ENCODE peak calls at places on chromosomes 2 and 18, in seven cellular contexts. Q is mesenchymal stem cell, A is Caco-2, G is fibroblast of lung, W is tibial artery, S is aorta, M is hepatocyte. F is an unnamed sample. For H3K27me3, the result is how much of the 10 kb centered on the place peaks cover.

GRCh38 chr2:143928184-143928583 is 591.7 kb downstream of the ZEB2 start:
- DNase-seq in Q (no peak), A (no peak), G (no peak), W (no peak), S (no peak), M (no peak), F (no peak)

GRCh38 chr18:54932472-54932871 is 26.8 kb downstream of the CCDC68 start:
- DNase-seq in Q (no peak), A (no peak), G (no peak), W (no peak), S (no peak), M (no peak), F (no peak)

GRCh38 chr18:6547476-6547875 is 132.8 kb upstream of the L3MBTL4 start:
- DNase-seq in Q (no peak), A (no peak), G (no peak), W (no peak), S (no peak), M (no peak), F (no peak)

GRCh38 chr2:42812899-42813479 is 20.6 kb upstream of the HAAO start:
- DNase-seq in Q (peak), A (no peak), G (peak), W (no peak), S (no peak), M (peak), F (no peak)

GRCh38 chr18:13823707-13824395 is at the start of gene MC5R:
- DNase-seq in Q (peak), A (no peak), G (peak), W (peak), S (peak), M (peak), F (peak)

GRCh38 chr2:239725551-239725890 is 299.6 kb downstream of the NDUFA10 start:
- DNase-seq in Q (no peak), A (no peak), G (no peak), W (peak), S (peak), M (no peak), F (no peak)

GRCh38 chr2:132256251-132256902 is 94.6 kb upstream of the ANKRD30BL start:
- DNase-seq in Q (no peak), A (no peak), G (no peak), W (no peak), S (peak), M (no peak), F (no peak)

GRCh38 chr2:237446333-237446654 is 32.3 kb upstream of the COL6A3 start:
- DNase-seq in Q (no peak), A (no peak), G (peak), W (no peak), S (no peak), M (no peak), F (no peak)

GRCh38 chr2:3784731-3785130 is 81.4 kb downstream of the DCDC2C start:
- DNase-seq in Q (no peak), A (no peak), G (no peak), W (no peak), S (no peak), M (no peak), F (no peak)

GRCh38 chr18:12885500-12885899 is 1.5 kb upstream of the PTPN2 start:
- DNase-seq in Q (no peak), A (no peak), G (no peak), W (no peak), S (no peak), M (no peak), F (no peak)

GRCh38 chr2:232481322-232482140 is 6.1 kb downstream of the ECEL1 start:
- DNase-seq in Q (no peak), A (no peak), G (no peak), W (peak), S (peak), M (no peak), F (no peak)

GRCh38 chr2:155377931-155378444 is 679.5 kb downstream of the KCNJ3 start:
- DNase-seq in Q (no peak), A (no peak), G (peak), W (no peak), S (no peak), M (no peak), F (no peak)

GRCh38 chr2:37786854-37787253 is 115.4 kb upstream of the CDC42EP3 start:
- DNase-seq in Q (no peak), A (no peak), G (no peak), W (no peak), S (no peak), M (no peak), F (no peak)

GRCh38 chr2:150136407-150136806 is 351.1 kb downstream of the RND3 start:
- DNase-seq in Q (no peak), A (no peak), G (peak), W (no peak), S (no peak), M (no peak), F (no peak)

GRCh38 chr18:63339920-63340484 is 20.4 kb upstream of the BCL2 start:
- DNase-seq in Q (peak), A (no peak), G (peak), W (no peak), S (no peak), M (peak), F (no peak)

GRCh38 chr2:19900536-19901200 is 1.1 kb downstream of the TTC32 start:
- DNase-seq in Q (peak), A (no peak), G (peak), W (no peak), S (no peak), M (no peak), F (no peak)

GRCh38 chr2:8604262-8604661 is 77.6 kb upstream of the ID2 start:
- DNase-seq in Q (no peak), A (no peak), G (peak), W (no peak), S (no peak), M (no peak), F (no peak)

GRCh38 chr2:27209621-27210401 is 2.0 kb upstream of the ATRAID start:
- DNase-seq in Q (peak), A (peak), G (peak), W (peak), S (no peak), M (peak), F (peak)

GRCh38 chr2:2270808-2271415 is 60.2 kb downstream of the MYT1L start:
- DNase-seq in Q (no peak), A (no peak), G (no peak), W (no peak), S (no peak), M (no peak), F (no peak)

GRCh38 chr2:48768669-48769068 is 13.1 kb upstream of the LHCGR start:
- DNase-seq in Q (no peak), A (no peak), G (no peak), W (no peak), S (no peak), M (no peak), F (no peak)

GRCh38 chr2:148674063-148675020 is 29.8 kb downstream of the EPC2 start:
- DNase-seq in Q (peak), A (peak), G (peak), W (no peak), S (no peak), M (peak), F (no peak)

GRCh38 chr2:55138546-55139288 is 88.5 kb upstream of the RTN4 start:
- DNase-seq in Q (no peak), A (no peak), G (no peak), W (no peak), S (no peak), M (no peak), F (no peak)

GRCh38 chr2:219003979-219004378 is 10.8 kb upstream of the CRYBA2 start:
- DNase-seq in Q (no peak), A (no peak), G (no peak), W (no peak), S (no peak), M (no peak), F (no peak)
- H3K27me3 ChIP-seq in Q (half or more), A (under half), G (half or more), W (under half), S (under half), M (half or more), F (under half)

DNA sequence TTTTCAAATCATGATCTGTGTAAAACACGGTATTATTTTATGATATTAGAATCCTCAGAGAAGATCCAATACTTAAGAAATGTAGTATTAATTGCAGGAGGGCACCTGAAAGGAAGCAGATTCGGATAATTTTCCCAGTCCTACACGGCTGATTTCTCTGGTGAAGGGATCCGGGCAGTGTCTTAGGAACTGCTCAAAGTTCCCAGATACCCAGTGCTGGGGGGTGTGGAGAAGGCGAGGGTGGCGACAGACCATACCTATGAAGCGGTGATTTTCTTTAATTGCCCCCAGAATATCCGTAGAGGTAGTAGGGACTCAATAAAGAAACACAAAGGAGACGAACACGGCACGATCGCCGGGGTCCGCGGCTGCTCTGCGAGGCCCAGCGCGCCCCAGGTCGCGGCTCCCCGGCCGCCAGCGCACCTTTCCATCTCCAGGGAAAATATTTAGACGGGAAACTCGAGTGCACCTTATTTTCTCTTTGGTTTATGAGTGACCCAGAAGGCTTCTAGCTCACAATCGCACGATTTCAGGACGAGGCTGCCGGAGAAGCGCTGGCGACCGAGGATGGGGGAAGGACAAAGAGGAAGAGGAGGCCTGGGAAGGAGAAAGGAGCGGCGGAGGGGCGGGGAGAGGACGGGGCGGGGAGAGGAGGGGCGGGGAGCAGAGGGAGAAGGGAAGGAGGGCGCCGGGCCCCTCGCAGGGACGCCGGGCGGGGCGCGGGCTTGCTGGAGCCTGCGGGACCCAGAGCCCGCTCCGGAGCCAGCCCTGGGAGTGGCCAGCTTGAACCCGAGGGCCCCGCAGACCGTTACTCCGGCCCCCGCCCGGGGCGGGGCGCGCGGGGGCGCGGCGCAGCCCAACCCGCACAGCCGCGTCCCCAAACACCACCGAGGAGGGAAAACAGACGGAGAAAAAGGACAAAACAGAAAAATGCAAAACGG is 1.2 kb upstream of the SOX11 start:
- DNase-seq in Q (peak), A (no peak), G (peak), W (no peak), S (no peak), M (peak), F (no peak)
- H3K27me3 ChIP-seq in Q (half or more), A (under half), G (under half), W (under half), S (under half), M (under half), F (under half)

GRCh38 chr2:127669056-127669455 is 6.3 kb downstream of the LIMS2 start:
- DNase-seq in Q (no peak), A (no peak), G (no peak), W (no peak), S (no peak), M (no peak), F (no peak)
- H3K27me3 ChIP-seq in Q (under half), A (under half), G (under half), W (under half), S (under half), M (under half), F (half or more)

GRCh38 chr2:196516541-196516940 is 123.0 kb upstream of the CCDC150 start:
- DNase-seq in Q (no peak), A (no peak), G (no peak), W (no peak), S (no peak), M (no peak), F (no peak)

GRCh38 chr2:196513796-196514526 is 125.6 kb upstream of the CCDC150 start:
- DNase-seq in Q (no peak), A (no peak), G (no peak), W (no peak), S (no peak), M (no peak), F (no peak)

GRCh38 chr2:196514641-196515040 is 124.9 kb upstream of the CCDC150 start:
- DNase-seq in Q (no peak), A (no peak), G (no peak), W (no peak), S (no peak), M (no peak), F (no peak)

GRCh38 chr2:196515608-196516007 is 123.9 kb upstream of the CCDC150 start:
- DNase-seq in Q (no peak), A (no peak), G (no peak), W (no peak), S (no peak), M (no peak), F (no peak)

GRCh38 chr2:196515041-196515440 is 124.5 kb upstream of the CCDC150 start:
- DNase-seq in Q (no peak), A (no peak), G (no peak), W (no peak), S (no peak), M (no peak), F (no peak)
- H3K27me3 ChIP-seq in Q (under half), A (under half), G (under half), W (under half), S (under half), M (under half), F (under half)

GRCh38 chr2:44936715-44937687 is 4.5 kb upstream of the SIX3 start:
- DNase-seq in Q (no peak), A (no peak), G (no peak), W (no peak), S (no peak), M (no peak), F (peak)
- H3K27me3 ChIP-seq in Q (half or more), A (under half), G (half or more), W (under half), S (under half), M (half or more), F (under half)